ENCODE peak calls at places on chromosomes 1 and 21, in ten cellular contexts. B is stimulated activated CD4-positive, alpha-beta T cell treated with anti-CD3 and anti-CD28 coated beads, TNF-alpha, amount 100 ng/mL, for 48 hours; V is endodermal cell; G is naive thymus-derived CD8-positive, alpha-beta T cell; K is effector memory CD4-positive, alpha-beta T cell; M is NCI-H1417; H is heart left ventricle; J is memory B cell; Y is activated T-helper 1 cell treated with anti-CD3 and anti-CD28 coated beads, Interleukin-12 subunit alpha, Interleukin-12 subunit beta, Interleukin-2, Interleukin-4 antibody, amounts not matched to agents 30 ng/mL and 10 ng/mL and 1 ng/mL, durations not matched to agents 14 hours and 24 hours and 36 hours; F is cardiac fibroblast. E is an unnamed sample.

GRCh38 chr1:108050911-108051624 is 86.1 kb upstream of the VAV3 start:
- DNase-seq in K (no peak), M (no peak), H (no peak), Y (no peak), B (no peak), V (peak; percentile 62), G (peak; percentile 37), J (no peak), F (no peak), E (no peak)

GRCh38 chr1:79079770-79080169 is 73.2 kb upstream of the ADGRL4 start:
- DNase-seq in Y (no peak), F (peak; percentile 82), K (no peak), M (no peak), H (peak; percentile 35), G (no peak), V (peak; percentile 69), B (no peak), J (no peak), E (no peak)

GRCh38 chr21:15520811-15521643 is 208.8 kb upstream of the USP25 start:
- DNase-seq in V (no peak), G (no peak), F (peak; percentile 5), J (no peak), H (no peak), Y (no peak), K (no peak), M (no peak), B (no peak), E (no peak)

GRCh38 chr1:69377507-69377906 is 190.2 kb upstream of the LRRC7 start:
- DNase-seq in V (no peak), F (no peak), H (no peak), Y (no peak), K (no peak), J (no peak), G (no peak), B (no peak), M (no peak), E (no peak)

GRCh38 chr1:151620286-151620685 is 8.4 kb downstream of the SNX27 start:
- DNase-seq in G (no peak), H (no peak), B (no peak), Y (no peak), V (no peak), F (peak; percentile 52), J (no peak), K (no peak), M (no peak), E (no peak)

GRCh38 chr21:35244514-35244913 is 195.4 kb upstream of the RUNX1 start:
- DNase-seq in B (no peak), H (no peak), V (no peak), J (no peak), Y (no peak), F (peak; percentile 53), G (no peak), K (no peak), M (no peak), E (no peak)

GRCh38 chr1:223155153-223155552 is 12.1 kb upstream of the TLR5 start:
- DNase-seq in Y (no peak), B (no peak), G (no peak), M (no peak), K (no peak), V (no peak), H (no peak), J (no peak), F (no peak), E (no peak)

GRCh38 chr1:37342736-37343135 is 131.6 kb upstream of the ZC3H12A start:
- DNase-seq in B (no peak), F (no peak), Y (no peak), J (no peak), H (no peak), V (no peak), M (no peak), K (no peak), G (no peak), E (no peak)

GRCh38 chr1:241413974-241414373 is 57.0 kb upstream of the RGS7 start:
- DNase-seq in H (no peak), G (no peak), V (no peak), J (no peak), M (no peak), Y (no peak), K (no peak), F (no peak), B (no peak), E (no peak)